ENCODE peak calls at places on chromosomes 12 and 14, in nine cellular contexts. R, A, T, O, Y, Z, M, J and P are unnamed samples.

GRCh38 chr12:88251798-88252197 is 109.7 kb downstream of the TMTC3 start:
- DNase-seq in R (no peak), A (no peak), T (no peak), O (no peak), Y (no peak), Z (no peak), M (no peak), J (no peak), P (no peak)

GRCh38 chr14:26811756-26812305 is 214.0 kb upstream of the NOVA1 start:
- DNase-seq in R (no peak), A (no peak), T (no peak), O (no peak), Y (no peak), Z (no peak), M (no peak), J (no peak), P (no peak)

GRCh38 chr14:54275997-54276396 is 120.8 kb upstream of the CDKN3 start:
- DNase-seq in R (no peak), A (no peak), T (no peak), O (no peak), Y (no peak), Z (no peak), M (no peak), J (no peak), P (no peak)

GRCh38 chr12:46292754-46293402 is 24.0 kb upstream of the SLC38A1 start:
- DNase-seq in R (no peak), A (no peak), T (no peak), O (no peak), Y (peak; percentile 27), Z (no peak), M (no peak), J (no peak), P (no peak)

GRCh38 chr12:21771311-21771710 is 3.2 kb downstream of the KCNJ8 start:
- DNase-seq in R (no peak), A (no peak), T (no peak), O (no peak), Y (no peak), Z (no peak), M (no peak), J (no peak), P (no peak)

GRCh38 chr12:93734784-93735183 is 57.6 kb downstream of the CRADD start:
- DNase-seq in R (no peak), A (no peak), T (no peak), O (no peak), Y (no peak), Z (no peak), M (no peak), J (no peak), P (no peak)

GRCh38 chr12:12870454-12870853 is 20.9 kb upstream of the GPRC5A start:
- DNase-seq in R (no peak), A (no peak), T (no peak), O (no peak), Y (peak; percentile 29), Z (no peak), M (no peak), J (no peak), P (peak; percentile 99)

GRCh38 chr14:25006031-25006430 is 43.9 kb downstream of the STXBP6 start:
- DNase-seq in R (no peak), A (no peak), T (no peak), O (no peak), Y (no peak), Z (no peak), M (no peak), J (no peak), P (no peak)

GRCh38 chr14:105914738-105915385 is 388.5 kb downstream of the TMEM121 start:
- DNase-seq in R (no peak), A (no peak), T (no peak), O (no peak), Y (no peak), Z (peak; percentile 12), M (peak; percentile 50), J (no peak), P (no peak)

GRCh38 chr12:52776435-52776834 is 710 bp downstream of the KRT76 start:
- DNase-seq in R (no peak), A (no peak), T (no peak), O (no peak), Y (no peak), Z (no peak), M (peak; percentile 45), J (no peak), P (no peak)

GRCh38 chr12:19757317-19757877 is 318.1 kb downstream of the AEBP2 start:
- DNase-seq in R (no peak), A (no peak), T (no peak), O (peak; percentile 9), Y (no peak), Z (no peak), M (no peak), J (no peak), P (no peak)

GRCh38 chr14:75188520-75189267 is 12.3 kb upstream of the TMED10 start:
- DNase-seq in R (peak; percentile 57), A (no peak), T (no peak), O (no peak), Y (no peak), Z (peak; percentile 42), M (no peak), J (no peak), P (no peak)

GRCh38 chr12:57240926-57241555 is 9.9 kb downstream of the STAC3 start:
- DNase-seq in R (no peak), A (no peak), T (no peak), O (no peak), Y (no peak), Z (no peak), M (peak; percentile 64), J (no peak), P (no peak)

GRCh38 chr12:76952995-76953394 is 74.2 kb upstream of the CSRP2 start:
- DNase-seq in R (no peak), A (no peak), T (no peak), O (no peak), Y (no peak), Z (no peak), M (no peak), J (no peak), P (no peak)

GRCh38 chr14:89639687-89640086 is 222.7 kb upstream of the FOXN3 start:
- DNase-seq in R (no peak), A (no peak), T (no peak), O (no peak), Y (no peak), Z (no peak), M (no peak), J (no peak), P (no peak)
- H3K4me3 ChIP-seq in R (no peak overlapping the region), A (no peak overlapping the region), T (no peak overlapping the region), O (no peak overlapping the region), Y (no peak overlapping the region), Z (no peak overlapping the region), M (no peak overlapping the region), J (no peak overlapping the region), P (no peak overlapping the region)

GRCh38 chr14:104903990-104904389 is 20.7 kb upstream of the PLD4 start:
- DNase-seq in R (no peak), A (no peak), T (no peak), O (no peak), Y (no peak), Z (no peak), M (no peak), J (no peak), P (no peak)

GRCh38 chr14:104898870-104899510 is 25.7 kb upstream of the PLD4 start:
- DNase-seq in R (no peak), A (no peak), T (no peak), O (no peak), Y (no peak), Z (no peak), M (no peak), J (no peak), P (no peak)

GRCh38 chr14:104899781-104900180 is 24.9 kb upstream of the PLD4 start:
- DNase-seq in R (no peak), A (no peak), T (peak; percentile 59), O (no peak), Y (no peak), Z (no peak), M (no peak), J (no peak), P (no peak)

GRCh38 chr14:104898195-104898558 is 26.5 kb upstream of the PLD4 start:
- DNase-seq in R (no peak), A (no peak), T (no peak), O (no peak), Y (no peak), Z (no peak), M (no peak), J (no peak), P (no peak)

GRCh38 chr14:104900639-104901512 is 23.8 kb upstream of the PLD4 start:
- DNase-seq in R (no peak), A (no peak), T (no peak), O (no peak), Y (no peak), Z (no peak), M (no peak), J (no peak), P (no peak)
- H3K4me3 ChIP-seq in R (no peak overlapping the region), A (no peak overlapping the region), T (no peak overlapping the region), O (no peak overlapping the region), Y (no peak overlapping the region), Z (no peak overlapping the region), M (no peak overlapping the region), J (no peak overlapping the region), P (no peak overlapping the region)

GRCh38 chr14:34479694-34480093 is 17.7 kb upstream of the SPTSSA start:
- DNase-seq in R (no peak), A (no peak), T (no peak), O (no peak), Y (no peak), Z (no peak), M (no peak), J (no peak), P (no peak)

GRCh38 chr14:34489324-34489723 is 27.3 kb upstream of the SPTSSA start:
- DNase-seq in R (no peak), A (no peak), T (no peak), O (no peak), Y (no peak), Z (no peak), M (no peak), J (no peak), P (no peak)

GRCh38 chr14:34482463-34482862 is 20.4 kb upstream of the SPTSSA start:
- DNase-seq in R (no peak), A (no peak), T (no peak), O (no peak), Y (no peak), Z (no peak), M (no peak), J (no peak), P (no peak)

GRCh38 chr14:34488528-34488927 is 26.5 kb upstream of the SPTSSA start:
- DNase-seq in R (no peak), A (no peak), T (no peak), O (no peak), Y (no peak), Z (no peak), M (no peak), J (no peak), P (no peak)

DNA sequence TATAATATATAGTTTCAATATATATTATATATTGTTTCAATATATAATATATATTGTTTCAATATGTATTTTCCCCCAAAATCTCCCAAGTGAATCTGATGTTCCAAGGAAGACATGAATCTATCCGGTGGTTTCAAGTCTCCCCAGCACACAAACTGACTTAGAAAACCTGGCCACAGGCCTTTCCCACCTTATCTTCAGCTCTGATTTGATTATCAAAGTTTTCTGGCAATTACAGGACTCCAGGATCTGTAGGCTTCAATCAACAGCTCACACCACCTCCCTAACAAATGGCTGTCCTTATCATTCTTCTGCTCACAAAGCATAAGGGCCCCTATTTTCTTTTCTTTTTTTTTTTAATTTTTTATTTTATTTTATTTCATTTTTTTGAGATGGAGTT is 22.7 kb upstream of the SPTSSA start:
- DNase-seq in R (no peak), A (no peak), T (no peak), O (no peak), Y (no peak), Z (no peak), M (no peak), J (no peak), P (no peak)
- H3K4me3 ChIP-seq in R (no peak overlapping the region), A (no peak overlapping the region), T (no peak overlapping the region), O (no peak overlapping the region), Y (no peak overlapping the region), Z (no peak overlapping the region), M (no peak overlapping the region), J (no peak overlapping the region), P (no peak overlapping the region)

GRCh38 chr14:91113829-91114078 is at the start of gene DGLUCY:
- DNase-seq in R (peak; percentile 86), A (no peak), T (no peak), O (no peak), Y (no peak), Z (peak; percentile 80), M (peak; percentile 90), J (no peak), P (no peak)
- H3K4me3 ChIP-seq in R (peak within 1 kb of the TSS; percentile 61), A (peak within 1 kb of the TSS; percentile 93), T (peak within 1 kb of the TSS; percentile 74), O (peak within 1 kb of the TSS; percentile 95), Y (peak within 1 kb of the TSS; percentile 80), Z (peak within 1 kb of the TSS; percentile 68), M (peak within 1 kb of the TSS; percentile 54), J (peak within 1 kb of the TSS; percentile 78), P (peak within 1 kb of the TSS; percentile 66)